ENCODE peak calls at places on chromosome 5, in six cellular contexts. O is naive thymus-derived CD4-positive, alpha-beta T cell; U is Caki2; P is stimulated activated naive B cell treated with anti-CD40 and anti-IgM and Interleukin-4, amounts not matched to agents 10 μg/mL and 1 μg/mL and 100 μg/mL, for 72 hours; G is WTC11; H is pulmonary artery endothelial cell. Q is an unnamed sample.

GRCh38 chr5:89613222-89613956 is 730.4 kb upstream of the MEF2C start:
- DNase-seq in O (no peak), H (no peak), G (no peak), U (peak; percentile 25), P (no peak), Q (no peak)

GRCh38 chr5:147780924-147781530 is 1.5 kb downstream of the JAKMIP2 start:
- DNase-seq in U (no peak), O (no peak), G (no peak), P (no peak), H (no peak), Q (no peak)

GRCh38 chr5:133612021-133612860 is at the start of gene FSTL4:
- DNase-seq in U (peak; percentile 6), G (peak; percentile 75), P (peak; percentile 32), H (no peak), O (no peak), Q (peak; percentile 82)

GRCh38 chr5:120463991-120464626 is at the start of gene PRR16:
- DNase-seq in G (peak; percentile 69), U (peak; percentile 55), O (no peak), H (no peak), P (peak; percentile 19), Q (peak; percentile 68)

GRCh38 chr5:150577378-150577777 is 63.1 kb upstream of the SYNPO start:
- DNase-seq in G (no peak), U (no peak), H (no peak), P (no peak), O (no peak), Q (no peak)

GRCh38 chr5:87872986-87873385 is 395.7 kb downstream of the TMEM161B start:
- DNase-seq in G (no peak), U (no peak), H (no peak), P (no peak), O (no peak), Q (no peak)

GRCh38 chr5:139391570-139392323 is 2.0 kb upstream of the MZB1 start:
- DNase-seq in U (no peak), G (no peak), P (no peak), H (no peak), O (no peak), Q (no peak)

GRCh38 chr5:150034677-150035076 is 34.1 kb downstream of the HMGXB3 start:
- DNase-seq in O (no peak), U (no peak), H (no peak), G (no peak), P (no peak), Q (no peak)

GRCh38 chr5:93626801-93627200 is 43.8 kb downstream of the NR2F1 start:
- DNase-seq in G (no peak), H (no peak), U (no peak), P (no peak), O (no peak), Q (no peak)

GRCh38 chr5:94901071-94901979 is 282.9 kb downstream of the SLF1 start:
- DNase-seq in G (no peak), P (no peak), H (no peak), U (peak; percentile 36), O (no peak), Q (no peak)

GRCh38 chr5:56827043-56827442 is 11.7 kb downstream of the MAP3K1 start:
- DNase-seq in O (no peak), G (peak; percentile 41), P (no peak), U (no peak), H (no peak), Q (no peak)

GRCh38 chr5:74978347-74978746 is 74.0 kb downstream of the GCNT4 start:
- DNase-seq in H (no peak), P (no peak), U (no peak), O (no peak), G (no peak), Q (no peak)